ENCODE peak calls at places on chromosomes 12 and 14, in six cellular contexts. Y, I, B, G, P and C are unnamed samples.

GRCh38 chr14:38724621-38725020 is 378.4 kb downstream of the SEC23A start:
- DNase-seq in Y (no peak), I (no peak), B (no peak), G (no peak), P (no peak), C (no peak)

GRCh38 chr14:78847801-78848200 is 677.6 kb downstream of the NRXN3 start:
- DNase-seq in Y (no peak), I (no peak), B (no peak), G (no peak), P (no peak), C (no peak)

GRCh38 chr12:110853856-110854255 is 7.1 kb downstream of the CCDC63 start:
- DNase-seq in Y (no peak), I (peak), B (peak), G (no peak), P (no peak), C (no peak)

GRCh38 chr14:63962896-63963295 is 110.1 kb downstream of the SYNE2 start:
- DNase-seq in Y (no peak), I (no peak), B (peak), G (no peak), P (no peak), C (no peak)

GRCh38 chr14:90654831-90655276 is 161.4 kb downstream of the TTC7B start:
- DNase-seq in Y (no peak), I (peak), B (no peak), G (no peak), P (no peak), C (no peak)

GRCh38 chr14:104448721-104449120 is 130.8 kb upstream of the C14orf180 start:
- DNase-seq in Y (no peak), I (no peak), B (no peak), G (no peak), P (no peak), C (no peak)

GRCh38 chr12:65199604-65200003 is 30.2 kb downstream of the LEMD3 start:
- DNase-seq in Y (no peak), I (no peak), B (no peak), G (no peak), P (no peak), C (no peak)

GRCh38 chr12:58346032-58346632 is 404.8 kb downstream of the ATP23 start:
- DNase-seq in Y (peak), I (peak), B (peak), G (no peak), P (peak), C (peak)

GRCh38 chr12:78933014-78933413 is 68.4 kb downstream of the SYT1 start:
- DNase-seq in Y (no peak), I (no peak), B (no peak), G (no peak), P (no peak), C (no peak)

GRCh38 chr12:6567824-6568617 is at the start of gene NOP2:
- DNase-seq in Y (peak), I (peak), B (peak), G (peak), P (peak), C (peak)

GRCh38 chr14:65025818-65026217 is 39.1 kb downstream of the FNTB start:
- DNase-seq in Y (no peak), I (no peak), B (no peak), G (no peak), P (no peak), C (no peak)

GRCh38 chr12:4700621-4701026 is 19.6 kb upstream of the GALNT8 start:
- DNase-seq in Y (no peak), I (peak), B (peak), G (peak), P (no peak), C (no peak)

GRCh38 chr12:132061641-132062430 is 82.3 kb downstream of the DDX51 start:
- DNase-seq in Y (no peak), I (no peak), B (peak), G (no peak), P (no peak), C (no peak)

GRCh38 chr12:98909749-98910148 is 264.7 kb downstream of the APAF1 start:
- DNase-seq in Y (no peak), I (no peak), B (no peak), G (no peak), P (no peak), C (no peak)

GRCh38 chr12:100154472-100155247 is 12.0 kb upstream of the BLTP3B start:
- DNase-seq in Y (peak), I (peak), B (peak), G (peak), P (peak), C (no peak)

GRCh38 chr14:77190977-77191376 is 9.4 kb downstream of the TMEM63C start:
- DNase-seq in Y (no peak), I (no peak), B (no peak), G (no peak), P (no peak), C (no peak)